ENCODE peak calls at places on chromosomes 3 and 15, in nine cellular contexts. U is kidney epithelial cell, W is foreskin fibroblast, N is cardiac muscle cell, F is dorsolateral prefrontal cortex, L is ovary, S is neural progenitor cell, Y is retinal pigment epithelial cell, Q is NB4. J is an unnamed sample.

GRCh38 chr3:141556034-141556433 is 69.2 kb downstream of the RASA2 start:
- DNase-seq in U (no peak), W (no peak), N (peak; percentile 26), F (no peak), L (no peak), S (no peak), Y (no peak), Q (no peak), J (no peak)

GRCh38 chr3:21751891-21752290 is 881 bp upstream of the ZNF385D start:
- DNase-seq in U (no peak), W (peak; percentile 37), N (no peak), F (no peak), L (no peak), S (peak; percentile 18), Y (no peak), Q (no peak), J (no peak)

GRCh38 chr15:80743189-80743833 is 35.9 kb upstream of the CEMIP start:
- DNase-seq in U (no peak), W (no peak), N (no peak), F (no peak), L (no peak), S (no peak), Y (no peak), Q (no peak), J (no peak)

GRCh38 chr3:108818404-108818803 is 4.2 kb upstream of the TRAT1 start:
- DNase-seq in U (no peak), W (no peak), N (peak; percentile 6), F (no peak), L (no peak), S (peak; percentile 72), Y (peak; percentile 8), Q (peak; percentile 34), J (no peak)

GRCh38 chr15:96347181-96348111 is 16.9 kb downstream of the NR2F2 start:
- DNase-seq in U (no peak), W (no peak), N (peak; percentile 73), F (no peak), L (peak; percentile 80), S (peak; percentile 86), Y (no peak), Q (peak; percentile 59), J (no peak)

GRCh38 chr3:149975919-149976318 is 5.2 kb upstream of the PFN2 start:
- DNase-seq in U (no peak), W (no peak), N (no peak), F (no peak), L (no peak), S (peak; percentile 30), Y (no peak), Q (no peak), J (no peak)

GRCh38 chr15:63715818-63716217 is 117.9 kb downstream of the HERC1 start:
- DNase-seq in U (no peak), W (no peak), N (no peak), F (no peak), L (no peak), S (no peak), Y (no peak), Q (no peak), J (no peak)

GRCh38 chr3:184786271-184787010 is 25.5 kb upstream of the VPS8 start:
- DNase-seq in U (no peak), W (peak; percentile 83), N (peak; percentile 92), F (peak; percentile 48), L (peak; percentile 68), S (no peak), Y (no peak), Q (peak; percentile 91), J (peak; percentile 77)

GRCh38 chr15:35622641-35623340 is 76.8 kb upstream of the DPH6 start:
- DNase-seq in U (no peak), W (no peak), N (no peak), F (no peak), L (no peak), S (no peak), Y (no peak), Q (no peak), J (no peak)

GRCh38 chr15:56913670-56914069 is 4.8 kb upstream of the TCF12 start:
- DNase-seq in U (no peak), W (no peak), N (peak; percentile 82), F (no peak), L (no peak), S (no peak), Y (no peak), Q (no peak), J (no peak)

GRCh38 chr3:169674090-169674489 is 10.6 kb upstream of the MECOM start:
- DNase-seq in U (no peak), W (no peak), N (no peak), F (no peak), L (no peak), S (no peak), Y (no peak), Q (no peak), J (no peak)

GRCh38 chr3:162390891-162391290 is 894.3 kb downstream of the OTOL1 start:
- DNase-seq in U (peak; percentile 34), W (peak; percentile 79), N (peak; percentile 42), F (no peak), L (no peak), S (no peak), Y (peak; percentile 12), Q (no peak), J (peak; percentile 56)

GRCh38 chr15:79970921-79971434 is at the start of gene BCL2A1:
- DNase-seq in U (peak; percentile 43), W (peak; percentile 64), N (peak; percentile 83), F (no peak), L (no peak), S (no peak), Y (no peak), Q (peak; percentile 93), J (peak; percentile 68)

GRCh38 chr3:183826854-183827253 is 1.5 kb upstream of the MAP6D1 start:
- DNase-seq in U (no peak), W (no peak), N (no peak), F (no peak), L (no peak), S (no peak), Y (no peak), Q (no peak), J (no peak)

GRCh38 chr15:84648539-84648938 is 5.5 kb downstream of the WDR73 start:
- DNase-seq in U (no peak), W (peak; percentile 59), N (peak; percentile 30), F (no peak), L (no peak), S (no peak), Y (no peak), Q (no peak), J (no peak)

GRCh38 chr15:84647726-84648125 is 6.4 kb downstream of the WDR73 start:
- DNase-seq in U (no peak), W (no peak), N (no peak), F (no peak), L (no peak), S (no peak), Y (no peak), Q (no peak), J (no peak)

GRCh38 chr15:84645496-84645895 is 8.6 kb downstream of the WDR73 start:
- DNase-seq in U (no peak), W (no peak), N (no peak), F (no peak), L (no peak), S (no peak), Y (no peak), Q (no peak), J (no peak)

GRCh38 chr15:84645997-84646396 is 8.1 kb downstream of the WDR73 start:
- DNase-seq in U (no peak), W (no peak), N (no peak), F (no peak), L (no peak), S (no peak), Y (no peak), Q (no peak), J (no peak)

DNA sequence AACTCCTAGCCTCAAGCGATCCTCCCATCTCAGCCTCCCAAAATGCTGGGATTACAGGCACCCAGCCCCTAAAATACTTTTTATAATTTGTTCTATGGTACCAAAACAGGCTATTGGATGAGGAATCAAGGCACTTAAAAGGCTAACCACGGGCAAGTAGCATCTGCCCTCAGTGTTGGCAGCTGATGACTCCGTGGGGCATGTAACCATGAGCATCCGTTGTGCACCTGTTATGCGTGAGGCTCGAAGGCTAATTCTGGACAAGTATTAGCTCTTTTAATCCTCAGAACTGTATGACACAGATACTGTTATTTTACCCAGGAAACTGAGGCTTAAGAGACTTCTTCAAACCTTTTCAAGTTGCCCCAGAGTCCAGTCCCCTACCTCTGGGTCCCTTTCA is 10.2 kb downstream of the WDR73 start:
- DNase-seq in U (no peak), W (no peak), N (no peak), F (no peak), L (no peak), S (no peak), Y (no peak), Q (no peak), J (no peak)
- TF ChIP-seq CTCF in U (no peak), W (no peak), N (no peak), F (no peak), L (no peak), S (no peak), Y (no peak), Q (no peak), J (no peak)

GRCh38 chr3:126356373-126357298 is 572 bp downstream of the KLF15 start:
- DNase-seq in U (no peak), W (no peak), N (peak; percentile 37), F (no peak), L (peak; percentile 83), S (peak; percentile 72), Y (no peak), Q (no peak), J (no peak)
- H3K4me3 ChIP-seq in U (peak overlapping the region; percentile 35), W (peak overlapping the region; percentile 56), N (peak overlapping the region; percentile 81), F (peak overlapping the region; percentile 82), L (peak overlapping the region; percentile 91), S (peak overlapping the region; percentile 70), Y (peak overlapping the region; percentile 47), Q (no peak overlapping the region), J (peak overlapping the region; percentile 46)

DNA sequence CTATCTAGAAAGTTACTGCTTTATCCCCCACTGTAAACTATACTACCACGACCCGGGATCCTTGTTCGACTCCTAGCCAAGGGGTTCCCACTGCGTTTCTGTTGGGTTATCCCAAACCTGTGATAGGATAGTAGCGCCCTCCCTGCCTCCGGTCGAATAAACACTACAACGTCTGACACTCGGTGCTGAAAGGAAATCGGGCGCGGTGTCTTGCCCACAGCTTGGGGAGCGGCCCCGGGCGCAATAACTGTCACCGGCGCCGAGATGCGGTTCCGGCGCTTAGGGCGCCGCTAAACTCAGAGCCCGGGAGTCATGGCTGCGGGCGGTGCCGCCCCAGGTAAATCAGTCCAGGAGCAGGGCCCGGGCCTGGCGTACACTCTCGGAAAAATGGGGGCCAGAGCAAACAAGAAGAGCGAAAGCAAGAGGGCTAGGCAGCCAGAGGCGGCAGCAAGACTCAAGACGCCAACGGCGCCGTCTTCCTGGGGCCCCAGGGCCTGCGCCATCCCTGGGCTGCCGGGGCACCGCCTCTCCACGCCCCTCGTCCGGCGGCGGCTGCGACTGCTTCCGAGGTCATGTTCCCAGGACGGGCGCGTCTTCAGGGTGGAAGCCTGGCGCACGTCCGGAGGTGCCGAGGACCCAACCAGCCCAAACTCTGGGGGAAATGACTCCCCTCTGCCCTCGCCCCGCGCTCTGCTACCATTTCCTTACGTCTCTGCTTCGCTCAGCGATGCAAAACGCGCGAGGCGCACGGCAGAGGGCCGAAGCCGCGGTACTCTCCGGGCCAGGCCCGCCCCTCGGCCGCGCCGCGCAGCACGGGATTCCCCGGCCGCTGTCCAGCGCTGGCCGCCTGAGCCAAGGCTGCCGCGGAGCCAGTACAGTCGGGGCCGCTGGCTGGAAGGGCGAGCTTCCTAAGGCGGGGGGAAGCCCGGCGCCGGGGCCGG is at the start of gene DUT:
- DNase-seq in U (peak; percentile 19), W (peak; percentile 78), N (peak; percentile 88), F (peak; percentile 86), L (peak; percentile 91), S (peak; percentile 95), Y (peak; percentile 25), Q (peak; percentile 87), J (no peak)
- TF ChIP-seq CTCF in U (no peak), W (no peak), N (no peak), F (no peak), L (no peak), S (no peak), Y (peak; percentile 11), Q (peak; percentile 20), J (no peak)

GRCh38 chr3:97825101-97825500 is 3.3 kb downstream of the CRYBG3 start:
- DNase-seq in U (no peak), W (no peak), N (peak; percentile 58), F (no peak), L (no peak), S (no peak), Y (no peak), Q (no peak), J (no peak)
- H3K4me3 ChIP-seq in U (no peak overlapping the region), W (no peak overlapping the region), N (no peak overlapping the region), F (peak overlapping the region; percentile 86), L (no peak overlapping the region), S (no peak overlapping the region), Y (no peak overlapping the region), Q (no peak overlapping the region), J (no peak overlapping the region)